ENCODE peak calls at places on chromosomes 1 and 21, in six cellular contexts. One of them, this sample, is unnamed.

GRCh38 chr1:59316497-59317128 is 19.7 kb downstream of the FGGY start:
- DNase-seq in testis: no peak
- DNase-seq in psoas muscle: no peak
- DNase-seq in suprapubic skin: no peak
- DNase-seq in lung: no peak
- DNase-seq in A549: no peak
- DNase-seq in this sample: no peak

GRCh38 chr1:164836614-164837018 is 277.6 kb downstream of the PBX1 start:
- DNase-seq in lung: no peak
- DNase-seq in testis: peak; percentile 15
- DNase-seq in suprapubic skin: no peak
- DNase-seq in psoas muscle: no peak
- DNase-seq in A549: no peak
- DNase-seq in this sample: no peak

GRCh38 chr1:87024936-87025537 is 110.6 kb downstream of the HS2ST1 start:
- DNase-seq in suprapubic skin: no peak
- DNase-seq in lung: no peak
- DNase-seq in psoas muscle: no peak
- DNase-seq in testis: no peak
- DNase-seq in A549: peak; percentile 40
- DNase-seq in this sample: peak; percentile 45

GRCh38 chr1:23591460-23592208 is 32.3 kb upstream of the ID3 start:
- DNase-seq in suprapubic skin: no peak
- DNase-seq in A549: peak; percentile 86
- DNase-seq in lung: no peak
- DNase-seq in psoas muscle: peak; percentile 26
- DNase-seq in testis: no peak
- DNase-seq in this sample: no peak

GRCh38 chr1:204350857-204351573 is 8.7 kb downstream of the PLEKHA6 start:
- DNase-seq in lung: peak; percentile 54
- DNase-seq in suprapubic skin: no peak
- DNase-seq in psoas muscle: peak; percentile 72
- DNase-seq in testis: peak; percentile 84
- DNase-seq in A549: no peak
- DNase-seq in this sample: no peak

GRCh38 chr1:164064501-164064900 is 494.5 kb upstream of the PBX1 start:
- DNase-seq in psoas muscle: no peak
- DNase-seq in A549: peak; percentile 37
- DNase-seq in lung: no peak
- DNase-seq in testis: no peak
- DNase-seq in suprapubic skin: no peak
- DNase-seq in this sample: no peak

GRCh38 chr1:235563513-235563912 is 59.3 kb upstream of the B3GALNT2 start:
- DNase-seq in lung: no peak
- DNase-seq in A549: no peak
- DNase-seq in suprapubic skin: no peak
- DNase-seq in testis: no peak
- DNase-seq in psoas muscle: no peak
- DNase-seq in this sample: no peak

GRCh38 chr1:1119272-1119890 is 3.5 kb upstream of the C1orf159 start:
- DNase-seq in lung: no peak
- DNase-seq in suprapubic skin: no peak
- DNase-seq in A549: no peak
- DNase-seq in psoas muscle: no peak
- DNase-seq in testis: no peak
- DNase-seq in this sample: no peak

GRCh38 chr1:45848714-45849113 is 45.3 kb downstream of the MAST2 start:
- DNase-seq in psoas muscle: no peak
- DNase-seq in lung: no peak
- DNase-seq in suprapubic skin: no peak
- DNase-seq in A549: no peak
- DNase-seq in testis: no peak
- DNase-seq in this sample: no peak

GRCh38 chr21:32682696-32683474 is 44.9 kb downstream of the SYNJ1 start:
- DNase-seq in psoas muscle: no peak
- DNase-seq in suprapubic skin: no peak
- DNase-seq in testis: no peak
- DNase-seq in lung: no peak
- DNase-seq in A549: no peak
- DNase-seq in this sample: no peak

GRCh38 chr1:174800221-174800791 is 199.4 kb upstream of the CACYBP start:
- DNase-seq in testis: peak; percentile 15
- DNase-seq in A549: no peak
- DNase-seq in suprapubic skin: no peak
- DNase-seq in lung: no peak
- DNase-seq in psoas muscle: no peak
- DNase-seq in this sample: no peak

GRCh38 chr1:2232255-2232915 is 4.3 kb downstream of the SKI start:
- DNase-seq in testis: no peak
- DNase-seq in A549: no peak
- DNase-seq in lung: no peak
- DNase-seq in psoas muscle: no peak
- DNase-seq in suprapubic skin: no peak
- DNase-seq in this sample: no peak

GRCh38 chr1:57064379-57064778 is 98.6 kb upstream of the C8B start:
- DNase-seq in psoas muscle: no peak
- DNase-seq in lung: no peak
- DNase-seq in testis: no peak
- DNase-seq in A549: no peak
- DNase-seq in suprapubic skin: no peak
- DNase-seq in this sample: no peak

GRCh38 chr1:43464840-43465693 is 11.3 kb upstream of the HYI start:
- DNase-seq in testis: no peak
- DNase-seq in A549: no peak
- DNase-seq in suprapubic skin: no peak
- DNase-seq in lung: no peak
- DNase-seq in psoas muscle: no peak
- DNase-seq in this sample: no peak

DNA sequence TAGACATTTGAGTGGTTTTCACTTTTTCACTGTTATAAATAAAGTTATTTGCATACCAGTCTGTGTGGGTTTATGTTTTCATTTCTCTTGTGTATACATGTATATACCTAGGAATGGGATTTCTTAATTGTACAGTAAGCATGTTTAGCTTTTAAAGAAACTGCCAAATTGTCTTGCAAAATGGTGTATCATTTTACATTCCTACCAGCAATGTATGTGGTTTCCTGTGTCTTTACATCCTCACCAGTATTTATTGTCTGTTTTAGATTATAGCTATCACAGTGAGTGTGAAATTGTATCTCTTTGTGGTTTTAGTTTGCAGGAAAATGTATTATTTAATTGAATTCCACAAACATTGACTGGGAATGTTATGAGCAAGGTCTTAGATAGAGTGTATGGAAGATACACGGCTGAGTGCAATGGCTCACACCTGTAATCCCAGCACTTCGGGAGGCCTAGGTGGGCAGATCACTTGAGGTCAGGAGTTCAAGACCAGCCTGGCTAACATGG is 57.3 kb downstream of the MACF1 start:
- DNase-seq in lung: no peak
- DNase-seq in testis: no peak
- DNase-seq in A549: no peak
- DNase-seq in psoas muscle: no peak
- DNase-seq in suprapubic skin: no peak
- DNase-seq in this sample: no peak
- H3K27ac ChIP-seq in lung: peak overlapping the region; percentile 6
- H3K27ac ChIP-seq in testis: no peak overlapping the region
- H3K27ac ChIP-seq in A549: no peak overlapping the region
- H3K27ac ChIP-seq in psoas muscle: no peak overlapping the region
- H3K27ac ChIP-seq in suprapubic skin: no peak overlapping the region
- H3K27ac ChIP-seq in this sample: no peak overlapping the region

GRCh38 chr1:36524359-36525062 is 41.8 kb upstream of the CSF3R start:
- DNase-seq in testis: no peak
- DNase-seq in suprapubic skin: no peak
- DNase-seq in psoas muscle: no peak
- DNase-seq in lung: no peak
- DNase-seq in A549: no peak
- DNase-seq in this sample: no peak

GRCh38 chr1:36522021-36522420 is 39.3 kb upstream of the CSF3R start:
- DNase-seq in testis: no peak
- DNase-seq in lung: no peak
- DNase-seq in A549: no peak
- DNase-seq in suprapubic skin: no peak
- DNase-seq in psoas muscle: no peak
- DNase-seq in this sample: no peak

GRCh38 chr1:36522461-36523229 is 39.9 kb upstream of the CSF3R start:
- DNase-seq in A549: no peak
- DNase-seq in lung: no peak
- DNase-seq in testis: no peak
- DNase-seq in suprapubic skin: no peak
- DNase-seq in psoas muscle: no peak
- DNase-seq in this sample: no peak

GRCh38 chr1:36523850-36524249 is 41.1 kb upstream of the CSF3R start:
- DNase-seq in suprapubic skin: no peak
- DNase-seq in psoas muscle: no peak
- DNase-seq in testis: no peak
- DNase-seq in A549: no peak
- DNase-seq in lung: no peak
- DNase-seq in this sample: no peak

DNA sequence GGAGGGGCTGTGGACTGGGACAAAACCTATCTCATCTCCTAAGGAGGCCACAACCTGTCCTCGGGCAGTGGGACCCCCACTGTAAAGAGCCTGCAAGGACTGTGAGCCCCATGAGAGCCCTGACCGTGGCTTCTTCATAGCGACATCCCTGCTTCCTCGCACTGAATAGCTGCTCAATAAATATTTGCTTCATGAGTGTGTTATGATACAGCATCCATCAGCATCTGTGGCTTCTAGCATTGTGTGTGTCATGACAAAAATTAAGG is 40.5 kb upstream of the CSF3R start:
- DNase-seq in suprapubic skin: no peak
- DNase-seq in lung: no peak
- DNase-seq in psoas muscle: no peak
- DNase-seq in testis: no peak
- DNase-seq in A549: no peak
- DNase-seq in this sample: no peak
- TF ChIP-seq CTCF in suprapubic skin: no peak
- TF ChIP-seq CTCF in lung: no peak
- TF ChIP-seq CTCF in psoas muscle: no peak
- TF ChIP-seq CTCF in testis: no peak
- TF ChIP-seq CTCF in A549: no peak
- TF ChIP-seq CTCF in this sample: no peak

GRCh38 chr1:246727594-246727993 is 3.4 kb downstream of the SCCPDH start:
- DNase-seq in psoas muscle: no peak
- DNase-seq in lung: no peak
- DNase-seq in suprapubic skin: no peak
- DNase-seq in testis: no peak
- DNase-seq in A549: no peak
- DNase-seq in this sample: no peak
- H3K27ac ChIP-seq in psoas muscle: no peak overlapping the region
- H3K27ac ChIP-seq in lung: no peak overlapping the region
- H3K27ac ChIP-seq in suprapubic skin: no peak overlapping the region
- H3K27ac ChIP-seq in testis: peak overlapping the region; percentile 92
- H3K27ac ChIP-seq in A549: no peak overlapping the region
- H3K27ac ChIP-seq in this sample: no peak overlapping the region

GRCh38 chr21:46245213-46245915 is 16.8 kb upstream of the LSS start:
- DNase-seq in testis: no peak
- DNase-seq in A549: no peak
- DNase-seq in suprapubic skin: no peak
- DNase-seq in psoas muscle: no peak
- DNase-seq in lung: no peak
- DNase-seq in this sample: no peak

GRCh38 chr21:46250146-46250725 is 21.7 kb upstream of the LSS start:
- DNase-seq in testis: no peak
- DNase-seq in suprapubic skin: no peak
- DNase-seq in A549: no peak
- DNase-seq in psoas muscle: no peak
- DNase-seq in lung: no peak
- DNase-seq in this sample: no peak

GRCh38 chr21:46247699-46248460 is 19.3 kb upstream of the LSS start:
- DNase-seq in suprapubic skin: no peak
- DNase-seq in lung: no peak
- DNase-seq in testis: no peak
- DNase-seq in psoas muscle: no peak
- DNase-seq in A549: no peak
- DNase-seq in this sample: no peak

GRCh38 chr21:46246345-46246744 is 17.8 kb upstream of the LSS start:
- DNase-seq in testis: no peak
- DNase-seq in lung: no peak
- DNase-seq in psoas muscle: no peak
- DNase-seq in suprapubic skin: no peak
- DNase-seq in A549: no peak
- DNase-seq in this sample: no peak

GRCh38 chr21:46248827-46249226 is 20.3 kb upstream of the LSS start:
- DNase-seq in suprapubic skin: no peak
- DNase-seq in psoas muscle: no peak
- DNase-seq in testis: no peak
- DNase-seq in A549: no peak
- DNase-seq in lung: no peak
- DNase-seq in this sample: no peak
- TF ChIP-seq CTCF in suprapubic skin: no peak
- TF ChIP-seq CTCF in psoas muscle: no peak
- TF ChIP-seq CTCF in testis: no peak
- TF ChIP-seq CTCF in A549: no peak
- TF ChIP-seq CTCF in lung: no peak
- TF ChIP-seq CTCF in this sample: no peak

GRCh38 chr1:195584870-195585624 is 1023.2 kb downstream of the KCNT2 start:
- DNase-seq in psoas muscle: no peak
- DNase-seq in testis: no peak
- DNase-seq in A549: no peak
- DNase-seq in suprapubic skin: no peak
- DNase-seq in lung: no peak
- DNase-seq in this sample: no peak
- H3K27ac ChIP-seq in psoas muscle: no peak overlapping the region
- H3K27ac ChIP-seq in testis: no peak overlapping the region
- H3K27ac ChIP-seq in A549: no peak overlapping the region
- H3K27ac ChIP-seq in suprapubic skin: no peak overlapping the region
- H3K27ac ChIP-seq in lung: no peak overlapping the region
- H3K27ac ChIP-seq in this sample: no peak overlapping the region

GRCh38 chr1:29416825-29417557 is 180.7 kb downstream of the PTPRU start:
- DNase-seq in suprapubic skin: no peak
- DNase-seq in A549: no peak
- DNase-seq in lung: no peak
- DNase-seq in testis: peak; percentile 40
- DNase-seq in psoas muscle: no peak
- DNase-seq in this sample: no peak

GRCh38 chr1:29417558-29417858 is 181.2 kb downstream of the PTPRU start:
- DNase-seq in psoas muscle: no peak
- DNase-seq in A549: no peak
- DNase-seq in suprapubic skin: no peak
- DNase-seq in lung: no peak
- DNase-seq in testis: no peak
- DNase-seq in this sample: no peak

GRCh38 chr1:29415861-29416260 is 179.5 kb downstream of the PTPRU start:
- DNase-seq in testis: no peak
- DNase-seq in lung: no peak
- DNase-seq in suprapubic skin: no peak
- DNase-seq in psoas muscle: no peak
- DNase-seq in A549: no peak
- DNase-seq in this sample: no peak

GRCh38 chr1:29415156-29415830 is 179.0 kb downstream of the PTPRU start:
- DNase-seq in psoas muscle: no peak
- DNase-seq in lung: no peak
- DNase-seq in testis: no peak
- DNase-seq in suprapubic skin: no peak
- DNase-seq in A549: peak; percentile 33
- DNase-seq in this sample: peak; percentile 40

DNA sequence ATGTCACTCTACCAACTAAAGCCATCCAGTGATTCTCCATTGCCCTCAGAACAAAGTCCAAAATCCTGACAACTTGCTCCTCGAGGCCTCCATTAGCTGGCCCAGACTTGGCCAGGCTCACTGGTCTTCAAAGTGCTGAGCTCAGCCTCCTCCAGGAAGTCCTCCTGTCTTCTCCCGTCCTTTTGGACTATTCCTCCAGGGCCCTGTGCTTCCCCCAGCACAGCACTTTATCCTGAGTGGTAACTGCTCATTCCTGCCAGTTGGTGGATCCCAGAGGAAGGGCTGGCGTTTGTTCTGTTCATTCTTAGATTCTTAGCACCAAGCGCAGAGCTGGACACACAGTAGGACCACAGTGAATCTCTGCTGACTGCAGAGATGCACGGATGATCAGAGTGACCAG is 179.9 kb downstream of the PTPRU start:
- DNase-seq in suprapubic skin: no peak
- DNase-seq in lung: no peak
- DNase-seq in A549: peak; percentile 7
- DNase-seq in psoas muscle: no peak
- DNase-seq in testis: no peak
- DNase-seq in this sample: no peak
- TF ChIP-seq CTCF in suprapubic skin: no peak
- TF ChIP-seq CTCF in lung: no peak
- TF ChIP-seq CTCF in A549: no peak
- TF ChIP-seq CTCF in psoas muscle: no peak
- TF ChIP-seq CTCF in testis: no peak
- TF ChIP-seq CTCF in this sample: no peak